ENCODE peak calls at places on chromosomes 1 and 21, in nine cellular contexts. Y, E, N, F, T, G, J, S and W are unnamed samples.
A peak's percentile ranks its signal among the peaks of the same experiment; 100 is the strongest.

GRCh38 chr21:41648591-41649031 is 118.2 kb downstream of the RIPK4 start:
- DNase-seq in Y (peak; percentile 88), E (no peak), N (peak; percentile 79), F (no peak), T (peak; percentile 48), G (no peak), J (no peak), S (no peak), W (no peak)

GRCh38 chr1:19013826-19014548 is 57.5 kb upstream of the IFFO2 start:
- DNase-seq in Y (no peak), E (no peak), N (no peak), F (no peak), T (no peak), G (no peak), J (no peak), S (peak; percentile 9), W (no peak)

GRCh38 chr1:89974211-89974610 is 20.7 kb upstream of the ZNF326 start:
- DNase-seq in Y (no peak), E (no peak), N (no peak), F (no peak), T (no peak), G (no peak), J (no peak), S (no peak), W (no peak)

GRCh38 chr1:207052736-207053545 is at the start of gene PFKFB2:
- DNase-seq in Y (peak; percentile 96), E (peak; percentile 61), N (peak; percentile 87), F (peak; percentile 100), T (peak; percentile 100), G (peak; percentile 99), J (peak; percentile 94), S (peak; percentile 97), W (peak; percentile 89)

GRCh38 chr1:101081496-101082282 is 56.1 kb upstream of the DPH5 start:
- DNase-seq in Y (no peak), E (no peak), N (no peak), F (no peak), T (no peak), G (no peak), J (peak; percentile 28), S (no peak), W (peak; percentile 12)

GRCh38 chr1:51515312-51515960 is 3.6 kb downstream of the EPS15 start:
- DNase-seq in Y (no peak), E (no peak), N (no peak), F (no peak), T (no peak), G (no peak), J (no peak), S (no peak), W (no peak)

GRCh38 chr1:230507671-230508407 is 81.7 kb upstream of the PGBD5 start:
- DNase-seq in Y (peak; percentile 15), E (no peak), N (peak; percentile 37), F (no peak), T (no peak), G (no peak), J (no peak), S (no peak), W (no peak)

GRCh38 chr1:232923739-232924386 is 26.5 kb upstream of the NTPCR start:
- DNase-seq in Y (no peak), E (no peak), N (peak; percentile 82), F (no peak), T (peak; percentile 57), G (no peak), J (no peak), S (peak; percentile 83), W (no peak)

GRCh38 chr1:168301664-168302320 is 21.1 kb downstream of the TBX19 start:
- DNase-seq in Y (peak; percentile 65), E (peak; percentile 39), N (peak; percentile 77), F (peak; percentile 90), T (peak; percentile 99), G (no peak), J (no peak), S (peak; percentile 65), W (no peak)

GRCh38 chr1:193543259-193543658 is 356.8 kb upstream of the B3GALT2 start:
- DNase-seq in Y (no peak), E (peak; percentile 86), N (peak; percentile 26), F (no peak), T (no peak), G (no peak), J (no peak), S (no peak), W (no peak)

GRCh38 chr1:234990328-234990675 is 138.3 kb downstream of the TOMM20 start:
- DNase-seq in Y (no peak), E (no peak), N (no peak), F (no peak), T (no peak), G (no peak), J (no peak), S (no peak), W (no peak)

GRCh38 chr21:44058652-44058964 is 46.5 kb downstream of the TRAPPC10 start:
- DNase-seq in Y (no peak), E (no peak), N (no peak), F (no peak), T (no peak), G (peak; percentile 46), J (no peak), S (no peak), W (no peak)

GRCh38 chr1:15201849-15202551 is 45.0 kb upstream of the FHAD1 start:
- DNase-seq in Y (no peak), E (no peak), N (no peak), F (no peak), T (no peak), G (no peak), J (no peak), S (peak; percentile 81), W (no peak)

GRCh38 chr1:86912501-86912900 is 1.4 kb downstream of the SELENOF start:
- DNase-seq in Y (peak; percentile 11), E (no peak), N (no peak), F (no peak), T (no peak), G (no peak), J (peak; percentile 38), S (no peak), W (peak; percentile 38)

GRCh38 chr1:48054246-48054645 is 57.1 kb upstream of the TRABD2B start:
- DNase-seq in Y (no peak), E (no peak), N (no peak), F (no peak), T (no peak), G (no peak), J (no peak), S (no peak), W (no peak)

GRCh38 chr1:206843626-206844025 is 21.8 kb upstream of the IL20 start:
- DNase-seq in Y (no peak), E (no peak), N (no peak), F (no peak), T (no peak), G (no peak), J (no peak), S (no peak), W (no peak)

DNA sequence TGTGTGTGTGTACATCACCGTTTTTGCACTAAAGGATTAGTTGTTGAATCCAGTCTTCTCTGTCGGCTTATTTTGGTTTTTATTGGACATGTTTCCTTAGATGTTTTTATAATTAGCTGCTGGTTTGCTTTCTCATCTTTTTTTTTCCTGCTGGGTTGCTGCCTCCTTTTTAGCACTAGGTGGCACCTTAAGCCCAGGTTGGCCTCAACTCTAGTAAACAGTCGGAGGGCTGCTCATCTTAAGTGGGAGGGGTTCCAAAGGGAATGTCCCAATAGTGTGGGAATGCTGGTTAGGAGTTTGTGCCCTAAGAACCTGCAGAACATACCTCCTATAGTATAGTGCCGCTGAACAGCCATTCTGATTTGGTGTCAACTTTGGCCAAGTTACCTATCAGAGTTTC is 570.1 kb upstream of the CXADR start:
- DNase-seq in Y (peak; percentile 24), E (no peak), N (peak; percentile 8), F (no peak), T (peak; percentile 6), G (no peak), J (no peak), S (no peak), W (no peak)
- TF ChIP-seq CTCF in Y (peak; percentile 30), E (peak; percentile 53), N (peak; percentile 57), F (peak; percentile 57), T (peak; percentile 49), G (peak; percentile 14), J (no peak), S (peak; percentile 53), W (no peak)

GRCh38 chr1:26360051-26360806 is 6.3 kb upstream of the CRYBG2 start:
- DNase-seq in Y (no peak), E (no peak), N (no peak), F (no peak), T (no peak), G (no peak), J (peak; percentile 85), S (no peak), W (peak; percentile 78)

GRCh38 chr1:26363549-26364448 is 8.8 kb downstream of the ZNF683 start:
- DNase-seq in Y (peak; percentile 72), E (peak; percentile 54), N (peak; percentile 42), F (no peak), T (peak; percentile 80), G (no peak), J (peak; percentile 90), S (no peak), W (peak; percentile 90)

GRCh38 chr1:26360807-26361604 is 7.1 kb upstream of the CRYBG2 start:
- DNase-seq in Y (no peak), E (no peak), N (no peak), F (no peak), T (no peak), G (no peak), J (no peak), S (no peak), W (no peak)

GRCh38 chr1:26362331-26362730 is 8.4 kb upstream of the CRYBG2 start:
- DNase-seq in Y (no peak), E (no peak), N (no peak), F (no peak), T (no peak), G (no peak), J (no peak), S (no peak), W (no peak)

DNA sequence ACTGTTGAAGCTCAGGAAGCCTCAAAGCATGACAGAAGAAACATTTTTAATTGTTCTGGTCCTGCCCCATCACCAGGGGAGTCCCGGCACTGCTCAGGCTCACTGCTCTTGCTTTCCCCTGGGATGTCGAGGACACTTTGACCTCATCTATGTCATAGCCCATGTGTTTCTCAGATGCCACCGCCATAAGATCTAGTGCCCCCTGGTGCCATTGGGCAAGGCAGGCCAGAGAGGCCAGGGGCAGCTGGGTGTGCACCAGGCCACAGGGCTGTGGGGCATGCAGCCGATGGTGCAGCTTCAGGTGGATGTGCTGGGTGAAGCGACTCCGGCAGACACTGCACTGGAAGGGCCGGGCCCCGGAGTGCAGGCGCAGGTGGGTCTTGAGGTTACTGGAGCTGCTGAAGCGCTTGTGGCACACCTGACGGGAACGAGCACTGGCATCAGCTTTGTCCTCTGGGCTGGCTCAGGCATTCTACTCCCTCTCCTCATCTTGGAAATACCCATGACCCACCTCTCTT is 7.7 kb upstream of the CRYBG2 start:
- DNase-seq in Y (no peak), E (no peak), N (no peak), F (no peak), T (no peak), G (no peak), J (no peak), S (no peak), W (no peak)
- TF ChIP-seq CTCF in Y (no peak), E (no peak), N (no peak), F (no peak), T (no peak), G (no peak), J (no peak), S (no peak), W (no peak)

GRCh38 chr21:39911286-39911685 is 44.0 kb downstream of the PCP4 start:
- DNase-seq in Y (no peak), E (no peak), N (no peak), F (no peak), T (peak; percentile 12), G (no peak), J (no peak), S (no peak), W (no peak)
- TF ChIP-seq CTCF in Y (no peak), E (no peak), N (no peak), F (no peak), T (peak; percentile 40), G (no peak), J (no peak), S (peak; percentile 25), W (no peak)

GRCh38 chr1:224700915-224701531 is 84.9 kb downstream of the CNIH3 start:
- DNase-seq in Y (peak; percentile 25), E (no peak), N (no peak), F (no peak), T (peak; percentile 49), G (no peak), J (peak; percentile 57), S (no peak), W (peak; percentile 54)
- TF ChIP-seq CTCF in Y (peak; percentile 52), E (peak; percentile 68), N (peak; percentile 25), F (no peak), T (peak; percentile 84), G (no peak), J (peak; percentile 44), S (peak; percentile 32), W (peak; percentile 67)